ENCODE peak calls at places on chromosomes 3 and 15, in ten cellular contexts. One of them, this sample, is unnamed.

GRCh38 chr3:11592460-11593298 is 51.0 kb downstream of the VGLL4 start:
- DNase-seq in pons: peak; percentile 67
- DNase-seq in mucosa of descending colon: no peak
- DNase-seq in activated T-cell treated with anti-CD3 and anti-CD28 coated beads for 4 hours: no peak
- DNase-seq in WTC11: no peak
- DNase-seq in Kasumi-1: no peak
- DNase-seq in ACHN: no peak
- DNase-seq in MCF 10A: no peak
- DNase-seq in posterior cingulate gyrus: no peak
- DNase-seq in neural progenitor cell: no peak
- DNase-seq in this sample: no peak

GRCh38 chr15:49847937-49848823 is 227.3 kb downstream of the DTWD1 start:
- DNase-seq in pons: no peak
- DNase-seq in mucosa of descending colon: no peak
- DNase-seq in activated T-cell treated with anti-CD3 and anti-CD28 coated beads for 4 hours: no peak
- DNase-seq in WTC11: no peak
- DNase-seq in Kasumi-1: no peak
- DNase-seq in ACHN: no peak
- DNase-seq in MCF 10A: peak; percentile 89
- DNase-seq in posterior cingulate gyrus: no peak
- DNase-seq in neural progenitor cell: no peak
- DNase-seq in this sample: no peak

GRCh38 chr15:38414351-38414750 is 39.6 kb upstream of the FAM98B start:
- DNase-seq in pons: peak; percentile 64
- DNase-seq in mucosa of descending colon: peak; percentile 39
- DNase-seq in activated T-cell treated with anti-CD3 and anti-CD28 coated beads for 4 hours: no peak
- DNase-seq in WTC11: peak; percentile 67
- DNase-seq in Kasumi-1: peak; percentile 24
- DNase-seq in ACHN: peak; percentile 55
- DNase-seq in MCF 10A: peak; percentile 70
- DNase-seq in posterior cingulate gyrus: peak; percentile 67
- DNase-seq in neural progenitor cell: peak; percentile 64
- DNase-seq in this sample: no peak

GRCh38 chr3:67000006-67000405 is 1.9 kb downstream of the KBTBD8 start:
- DNase-seq in pons: peak; percentile 63
- DNase-seq in mucosa of descending colon: no peak
- DNase-seq in activated T-cell treated with anti-CD3 and anti-CD28 coated beads for 4 hours: no peak
- DNase-seq in WTC11: no peak
- DNase-seq in Kasumi-1: peak; percentile 90
- DNase-seq in ACHN: peak; percentile 40
- DNase-seq in MCF 10A: peak; percentile 45
- DNase-seq in posterior cingulate gyrus: no peak
- DNase-seq in neural progenitor cell: no peak
- DNase-seq in this sample: no peak

GRCh38 chr3:46709721-46710120 is 7.9 kb downstream of the PRSS50 start:
- DNase-seq in pons: no peak
- DNase-seq in mucosa of descending colon: no peak
- DNase-seq in activated T-cell treated with anti-CD3 and anti-CD28 coated beads for 4 hours: no peak
- DNase-seq in WTC11: peak; percentile 3
- DNase-seq in Kasumi-1: no peak
- DNase-seq in ACHN: no peak
- DNase-seq in MCF 10A: no peak
- DNase-seq in posterior cingulate gyrus: no peak
- DNase-seq in neural progenitor cell: no peak
- DNase-seq in this sample: no peak

GRCh38 chr3:98777801-98778220 is 14.7 kb downstream of the ST3GAL6 start:
- DNase-seq in pons: no peak
- DNase-seq in mucosa of descending colon: no peak
- DNase-seq in activated T-cell treated with anti-CD3 and anti-CD28 coated beads for 4 hours: no peak
- DNase-seq in WTC11: no peak
- DNase-seq in Kasumi-1: no peak
- DNase-seq in ACHN: no peak
- DNase-seq in MCF 10A: peak; percentile 64
- DNase-seq in posterior cingulate gyrus: no peak
- DNase-seq in neural progenitor cell: no peak
- DNase-seq in this sample: no peak

GRCh38 chr3:47772788-47773187 is 8.9 kb downstream of the SMARCC1 start:
- DNase-seq in pons: no peak
- DNase-seq in mucosa of descending colon: no peak
- DNase-seq in activated T-cell treated with anti-CD3 and anti-CD28 coated beads for 4 hours: no peak
- DNase-seq in WTC11: no peak
- DNase-seq in Kasumi-1: no peak
- DNase-seq in ACHN: no peak
- DNase-seq in MCF 10A: no peak
- DNase-seq in posterior cingulate gyrus: no peak
- DNase-seq in neural progenitor cell: no peak
- DNase-seq in this sample: no peak

GRCh38 chr3:120440001-120440703 is 10.6 kb downstream of the FSTL1 start:
- DNase-seq in pons: no peak
- DNase-seq in mucosa of descending colon: no peak
- DNase-seq in activated T-cell treated with anti-CD3 and anti-CD28 coated beads for 4 hours: no peak
- DNase-seq in WTC11: no peak
- DNase-seq in Kasumi-1: peak; percentile 16
- DNase-seq in ACHN: no peak
- DNase-seq in MCF 10A: no peak
- DNase-seq in posterior cingulate gyrus: no peak
- DNase-seq in neural progenitor cell: no peak
- DNase-seq in this sample: no peak

GRCh38 chr15:97890307-97890706 is 70.2 kb upstream of the ARRDC4 start:
- DNase-seq in pons: no peak
- DNase-seq in mucosa of descending colon: no peak
- DNase-seq in activated T-cell treated with anti-CD3 and anti-CD28 coated beads for 4 hours: no peak
- DNase-seq in WTC11: no peak
- DNase-seq in Kasumi-1: no peak
- DNase-seq in ACHN: no peak
- DNase-seq in MCF 10A: no peak
- DNase-seq in posterior cingulate gyrus: no peak
- DNase-seq in neural progenitor cell: no peak
- DNase-seq in this sample: no peak

GRCh38 chr3:9770276-9770812 is 597 bp upstream of the CAMK1 start:
- DNase-seq in pons: peak; percentile 60
- DNase-seq in mucosa of descending colon: peak; percentile 86
- DNase-seq in activated T-cell treated with anti-CD3 and anti-CD28 coated beads for 4 hours: no peak
- DNase-seq in WTC11: no peak
- DNase-seq in Kasumi-1: no peak
- DNase-seq in ACHN: no peak
- DNase-seq in MCF 10A: peak; percentile 30
- DNase-seq in posterior cingulate gyrus: peak; percentile 63
- DNase-seq in neural progenitor cell: no peak
- DNase-seq in this sample: no peak

GRCh38 chr3:101851833-101852232 is 2.5 kb downstream of the NFKBIZ start:
- DNase-seq in pons: no peak
- DNase-seq in mucosa of descending colon: no peak
- DNase-seq in activated T-cell treated with anti-CD3 and anti-CD28 coated beads for 4 hours: no peak
- DNase-seq in WTC11: no peak
- DNase-seq in Kasumi-1: no peak
- DNase-seq in ACHN: no peak
- DNase-seq in MCF 10A: no peak
- DNase-seq in posterior cingulate gyrus: no peak
- DNase-seq in neural progenitor cell: no peak
- DNase-seq in this sample: no peak